ENCODE peak calls at places on chromosomes 3 and 15, in seven cellular contexts. B, G, K, A, N, J and E are unnamed samples.

GRCh38 chr15:85692873-85693272 is 101.9 kb downstream of the KLHL25 start:
- DNase-seq in B (no peak), G (no peak), K (no peak), A (no peak), N (no peak), J (no peak), E (no peak)

GRCh38 chr3:52526151-52526561 is 7.5 kb downstream of the NT5DC2 start:
- DNase-seq in B (no peak), G (peak), K (no peak), A (no peak), N (peak), J (no peak), E (peak)

GRCh38 chr3:20245781-20246180 is 59.8 kb upstream of the SGO1 start:
- DNase-seq in B (no peak), G (no peak), K (no peak), A (no peak), N (no peak), J (no peak), E (no peak)

GRCh38 chr15:57591822-57592367 is at the start of gene MYZAP:
- DNase-seq in B (peak), G (peak), K (peak), A (peak), N (peak), J (peak), E (peak)

GRCh38 chr3:141619450-141619849 is 118.6 kb upstream of the RNF7 start:
- DNase-seq in B (no peak), G (no peak), K (no peak), A (no peak), N (no peak), J (no peak), E (no peak)

GRCh38 chr3:42946050-42946449 is 33.1 kb upstream of the GASK1A start:
- DNase-seq in B (no peak), G (no peak), K (no peak), A (no peak), N (no peak), J (no peak), E (no peak)

GRCh38 chr3:69385723-69386483 is at the start of gene FRMD4B:
- DNase-seq in B (peak), G (peak), K (no peak), A (no peak), N (peak), J (peak), E (peak)

GRCh38 chr3:192170659-192171058 is 556.7 kb downstream of the FGF12 start:
- DNase-seq in B (no peak), G (no peak), K (no peak), A (no peak), N (no peak), J (peak), E (no peak)

GRCh38 chr15:57680021-57680420 is 26.5 kb upstream of the POLR2M start:
- DNase-seq in B (peak), G (peak), K (no peak), A (no peak), N (no peak), J (peak), E (no peak)

GRCh38 chr15:64444836-64445235 is 15.5 kb upstream of the ZNF609 start:
- DNase-seq in B (no peak), G (no peak), K (no peak), A (no peak), N (no peak), J (no peak), E (no peak)

GRCh38 chr15:31554261-31554660 is 227.6 kb downstream of the KLF13 start:
- DNase-seq in B (no peak), G (peak), K (no peak), A (no peak), N (peak), J (peak), E (no peak)

GRCh38 chr15:31065824-31066223 is 35.7 kb downstream of the TRPM1 start:
- DNase-seq in B (peak), G (no peak), K (no peak), A (no peak), N (no peak), J (no peak), E (peak)

GRCh38 chr15:71548317-71548908 is 261.9 kb upstream of the NR2E3 start:
- DNase-seq in B (no peak), G (no peak), K (no peak), A (no peak), N (no peak), J (no peak), E (no peak)

GRCh38 chr3:69763976-69764851 is 24.9 kb downstream of the MITF start:
- DNase-seq in B (no peak), G (no peak), K (no peak), A (no peak), N (no peak), J (peak), E (no peak)

GRCh38 chr3:93924491-93924890 is 49.2 kb downstream of the PROS1 start:
- DNase-seq in B (no peak), G (no peak), K (no peak), A (no peak), N (no peak), J (peak), E (no peak)

GRCh38 chr3:142930510-142930909 is 33.0 kb downstream of the PAQR9 start:
- DNase-seq in B (peak), G (no peak), K (no peak), A (no peak), N (no peak), J (no peak), E (no peak)

GRCh38 chr3:134033315-134033996 is 3.7 kb upstream of the SLCO2A1 start:
- DNase-seq in B (no peak), G (no peak), K (no peak), A (no peak), N (no peak), J (no peak), E (no peak)

GRCh38 chr3:69290006-69290405 is 95.9 kb downstream of the FRMD4B start:
- DNase-seq in B (no peak), G (no peak), K (no peak), A (no peak), N (no peak), J (peak), E (no peak)

GRCh38 chr3:31050296-31050695 is 155.8 kb upstream of the GADL1 start:
- DNase-seq in B (no peak), G (no peak), K (no peak), A (no peak), N (no peak), J (no peak), E (no peak)
- H3K27ac ChIP-seq in B (no peak), G (no peak), K (no peak), A (no peak), N (no peak), J (no peak), E (no peak)

GRCh38 chr15:92617197-92618037 is 38.2 kb downstream of the FAM174B start:
- DNase-seq in B (peak), G (peak), K (no peak), A (no peak), N (no peak), J (peak), E (no peak)
- H3K27ac ChIP-seq in B (peak), G (no peak), K (no peak), A (peak), N (peak), J (no peak), E (no peak)

GRCh38 chr15:63072809-63073277 is 30.3 kb downstream of the TPM1 start:
- DNase-seq in B (no peak), G (no peak), K (no peak), A (no peak), N (no peak), J (peak), E (no peak)
- H3K27ac ChIP-seq in B (no peak), G (no peak), K (no peak), A (peak), N (no peak), J (no peak), E (no peak)

GRCh38 chr3:123641505-123641904 is 56.7 kb upstream of the HACD2 start:
- DNase-seq in B (no peak), G (no peak), K (no peak), A (no peak), N (no peak), J (no peak), E (no peak)
- H3K27ac ChIP-seq in B (no peak), G (peak), K (no peak), A (no peak), N (peak), J (no peak), E (no peak)

GRCh38 chr3:128282392-128283196 is 129.3 kb downstream of the EEFSEC start:
- DNase-seq in B (no peak), G (peak), K (no peak), A (no peak), N (no peak), J (peak), E (no peak)

GRCh38 chr3:128285925-128286275 is 132.6 kb downstream of the EEFSEC start:
- DNase-seq in B (no peak), G (no peak), K (no peak), A (no peak), N (no peak), J (no peak), E (no peak)

GRCh38 chr3:128281461-128282367 is 128.4 kb downstream of the EEFSEC start:
- DNase-seq in B (no peak), G (no peak), K (no peak), A (no peak), N (no peak), J (no peak), E (no peak)

GRCh38 chr3:128285042-128285924 is 132.0 kb downstream of the EEFSEC start:
- DNase-seq in B (no peak), G (no peak), K (no peak), A (no peak), N (no peak), J (no peak), E (no peak)

DNA sequence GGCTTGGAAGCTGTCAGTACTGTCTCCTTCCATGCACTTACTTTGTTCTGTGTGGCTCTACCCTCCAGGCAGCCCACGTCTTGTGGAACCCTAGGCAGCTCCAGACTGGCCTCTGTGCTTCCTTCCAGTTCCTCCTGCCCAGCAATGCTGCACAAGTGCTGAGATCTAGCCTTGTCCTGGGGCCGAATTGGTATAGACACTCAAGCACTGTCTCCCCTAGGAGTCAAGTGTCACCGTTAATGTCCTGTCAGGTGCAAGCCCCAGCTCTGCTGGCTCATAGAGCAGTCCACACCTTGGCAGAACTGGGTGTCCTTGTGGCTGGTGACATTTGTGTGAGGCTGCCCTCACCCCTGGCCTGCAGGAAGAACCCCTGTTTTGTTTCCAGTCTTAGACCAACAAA is 130.1 kb downstream of the EEFSEC start:
- DNase-seq in B (no peak), G (no peak), K (no peak), A (no peak), N (no peak), J (no peak), E (no peak)
- H3K27ac ChIP-seq in B (no peak), G (no peak), K (no peak), A (no peak), N (no peak), J (no peak), E (no peak)

GRCh38 chr3:44883999-44884431 is 9.6 kb downstream of the TGM4 start:
- DNase-seq in B (peak), G (no peak), K (no peak), A (no peak), N (no peak), J (peak), E (no peak)

GRCh38 chr3:44886561-44886960 is 12.2 kb downstream of the TGM4 start:
- DNase-seq in B (no peak), G (no peak), K (no peak), A (no peak), N (no peak), J (peak), E (no peak)

GRCh38 chr3:44887101-44887500 is 12.7 kb downstream of the TGM4 start:
- DNase-seq in B (no peak), G (no peak), K (no peak), A (no peak), N (no peak), J (no peak), E (no peak)

GRCh38 chr3:44883213-44883955 is 9.0 kb downstream of the TGM4 start:
- DNase-seq in B (no peak), G (no peak), K (no peak), A (no peak), N (no peak), J (no peak), E (no peak)

GRCh38 chr3:44885618-44886017 is 11.2 kb downstream of the TGM4 start:
- DNase-seq in B (peak), G (peak), K (no peak), A (no peak), N (no peak), J (peak), E (no peak)
- H3K27ac ChIP-seq in B (no peak), G (no peak), K (no peak), A (no peak), N (no peak), J (peak), E (no peak)

GRCh38 chr15:47437492-47437891 is 279.8 kb upstream of the SEMA6D start:
- DNase-seq in B (no peak), G (no peak), K (no peak), A (no peak), N (no peak), J (no peak), E (no peak)
- H3K27ac ChIP-seq in B (no peak), G (no peak), K (no peak), A (no peak), N (no peak), J (no peak), E (no peak)

DNA sequence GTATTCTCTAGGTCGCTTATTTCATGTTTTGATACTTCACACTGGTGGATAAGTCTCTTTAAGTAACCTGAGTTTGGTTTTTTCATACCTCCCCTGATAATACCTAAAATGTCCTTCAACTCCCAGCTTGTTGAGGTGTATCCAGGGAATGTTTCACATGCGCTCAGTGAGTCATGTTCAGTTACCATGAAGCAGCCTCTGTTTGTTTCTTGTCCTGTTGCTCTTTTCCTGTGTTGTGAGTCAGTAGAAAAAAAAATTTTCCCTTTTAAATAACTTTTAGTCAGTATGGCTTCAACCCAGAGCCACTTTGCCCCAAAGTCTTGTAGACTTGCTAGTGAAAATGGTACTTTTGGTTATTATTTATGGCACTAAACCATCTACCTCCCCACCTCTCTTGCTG is 278.4 kb upstream of the ZPLD1 start:
- DNase-seq in B (peak), G (no peak), K (no peak), A (no peak), N (no peak), J (peak), E (no peak)
- H3K27ac ChIP-seq in B (peak), G (peak), K (no peak), A (no peak), N (no peak), J (no peak), E (no peak)

GRCh38 chr15:28881600-28881999 is 4.2 kb upstream of the APBA2 start:
- DNase-seq in B (no peak), G (no peak), K (no peak), A (no peak), N (no peak), J (no peak), E (no peak)

GRCh38 chr15:28881170-28881569 is 4.6 kb upstream of the APBA2 start:
- DNase-seq in B (no peak), G (no peak), K (no peak), A (no peak), N (no peak), J (peak), E (no peak)

GRCh38 chr15:28878209-28878608 is 7.6 kb upstream of the APBA2 start:
- DNase-seq in B (no peak), G (no peak), K (no peak), A (no peak), N (no peak), J (no peak), E (no peak)

GRCh38 chr15:28879551-28879950 is 6.2 kb upstream of the APBA2 start:
- DNase-seq in B (no peak), G (no peak), K (no peak), A (no peak), N (no peak), J (no peak), E (no peak)

GRCh38 chr15:28880680-28881079 is 5.1 kb upstream of the APBA2 start:
- DNase-seq in B (no peak), G (peak), K (no peak), A (no peak), N (no peak), J (no peak), E (no peak)
- H3K27ac ChIP-seq in B (no peak), G (no peak), K (no peak), A (no peak), N (no peak), J (no peak), E (no peak)